ENCODE peak calls at places on chromosomes 13 and 19, in seven cellular contexts. U, G, B, Z, C, Q and L are unnamed samples.

GRCh38 chr19:40571831-40572495 is 4.7 kb upstream of the SHKBP1 start:
- DNase-seq in G (no peak), C (no peak), Q (no peak), B (no peak), Z (no peak), U (no peak), L (no peak)

GRCh38 chr13:99974939-99975561 is 3.5 kb upstream of the ZIC5 start:
- DNase-seq in G (no peak), Z (peak; percentile 18), C (no peak), Q (no peak), B (no peak), U (no peak), L (no peak)

GRCh38 chr19:23314505-23315241 is 64.5 kb upstream of the ZNF724 start:
- DNase-seq in C (no peak), U (no peak), Z (no peak), Q (no peak), G (no peak), B (no peak), L (no peak)

GRCh38 chr13:30044932-30045331 is 194.5 kb upstream of the UBL3 start:
- DNase-seq in Z (no peak), B (no peak), C (no peak), G (no peak), U (no peak), Q (no peak), L (no peak)

GRCh38 chr13:62747152-62747551 is 1331.5 kb upstream of the PCDH20 start:
- DNase-seq in Z (no peak), U (no peak), G (no peak), C (no peak), B (no peak), Q (no peak), L (no peak)

GRCh38 chr19:33250500-33250899 is 24.9 kb upstream of the SLC7A10 start:
- DNase-seq in C (no peak), B (no peak), U (no peak), G (no peak), Q (no peak), Z (no peak), L (no peak)

GRCh38 chr19:14053500-14053899 is 8.4 kb downstream of the PALM3 start:
- DNase-seq in C (no peak), U (no peak), Z (no peak), Q (no peak), G (no peak), B (no peak), L (no peak)

GRCh38 chr13:61994174-61994573 is 578.5 kb upstream of the PCDH20 start:
- DNase-seq in Z (no peak), C (no peak), G (no peak), U (no peak), B (no peak), Q (no peak), L (no peak)

GRCh38 chr19:56837492-56837891 is 3.0 kb downstream of the PEG3 start:
- DNase-seq in Z (peak; percentile 27), U (peak; percentile 71), G (peak; percentile 22), C (no peak), Q (peak; percentile 67), B (no peak), L (peak; percentile 87)

GRCh38 chr13:81872581-81872980 is 1531.7 kb upstream of the SPRY2 start:
- DNase-seq in G (no peak), U (no peak), B (no peak), Z (no peak), C (no peak), Q (no peak), L (no peak)

GRCh38 chr13:49443689-49444516 is at the start of the genes CAB39L and SETDB2:
- DNase-seq in B (peak; percentile 98), C (peak; percentile 92), Z (peak; percentile 99), U (peak; percentile 99), Q (peak; percentile 99), G (peak; percentile 99), L (peak; percentile 99)

GRCh38 chr19:10339380-10339960 is at the start of gene ICAM3:
- DNase-seq in U (no peak), C (no peak), B (peak; percentile 35), Q (no peak), Z (peak; percentile 33), G (peak; percentile 58), L (no peak)
- H3K4me3 ChIP-seq in U (no peak within 1 kb of the TSS), C (no peak within 1 kb of the TSS), B (peak within 1 kb of the TSS; percentile 82), Q (no peak within 1 kb of the TSS), Z (peak within 1 kb of the TSS; percentile 14), G (no peak within 1 kb of the TSS), L (no peak within 1 kb of the TSS)

GRCh38 chr19:12365094-12365371 is 450 bp downstream of the ZNF442 start:
- DNase-seq in U (peak; percentile 31), G (peak; percentile 20), Z (no peak), C (no peak), B (no peak), Q (peak; percentile 18), L (no peak)

GRCh38 chr19:12364391-12365093 is 941 bp downstream of the ZNF442 start:
- DNase-seq in B (no peak), Z (peak; percentile 29), U (peak; percentile 20), Q (peak; percentile 6), G (peak; percentile 15), C (no peak), L (peak; percentile 57)

GRCh38 chr19:12365372-12366162 is at the start of gene ZNF442:
- DNase-seq in U (peak; percentile 98), C (peak; percentile 69), G (peak; percentile 95), B (peak; percentile 71), Z (peak; percentile 98), Q (peak; percentile 94), L (peak; percentile 98)
- H3K27ac ChIP-seq in U (peak within 1 kb of the TSS; percentile 95), C (peak within 1 kb of the TSS; percentile 60), G (peak within 1 kb of the TSS; percentile 89), B (peak within 1 kb of the TSS; percentile 69), Z (peak within 1 kb of the TSS; percentile 48), Q (peak within 1 kb of the TSS; percentile 61), L (peak within 1 kb of the TSS; percentile 88)

DNA sequence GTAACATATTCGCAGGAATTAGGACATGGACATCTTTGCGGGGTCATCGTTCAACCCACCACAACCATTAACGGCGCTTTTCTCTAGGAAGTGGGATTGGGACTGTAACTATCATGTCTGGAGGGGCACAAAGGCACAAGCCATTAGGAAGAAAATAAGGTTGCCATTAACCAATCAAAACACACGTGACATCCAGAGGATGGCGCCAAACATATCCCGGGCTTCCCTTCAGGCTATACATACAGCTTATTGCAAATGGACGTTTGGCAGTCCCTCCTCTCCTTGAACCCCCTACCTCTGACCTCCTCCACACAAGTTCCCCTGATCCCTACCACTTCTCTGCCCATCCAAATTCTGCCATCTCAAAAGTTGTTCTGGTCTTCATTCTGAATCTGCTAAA is 26.6 kb upstream of the GSX1 start:
- DNase-seq in B (no peak), U (no peak), Q (no peak), Z (no peak), G (no peak), C (no peak), L (no peak)
- H3K4me1 ChIP-seq in B (no peaks in the 10 kb centered on the region), U (no peaks in the 10 kb centered on the region), Q (no peaks in the 10 kb centered on the region), Z (no peaks in the 10 kb centered on the region), G (no peaks in the 10 kb centered on the region), C (no peaks in the 10 kb centered on the region), L (no peaks in the 10 kb centered on the region)

GRCh38 chr19:38266981-38267597 is 2.7 kb downstream of the SPINT2 start:
- DNase-seq in Z (peak; percentile 70), U (no peak), Q (peak; percentile 42), B (no peak), G (peak; percentile 61), C (no peak), L (no peak)
- H3K4me3 ChIP-seq in Z (peak overlapping the region; percentile 74), U (no peak overlapping the region), Q (no peak overlapping the region), B (no peak overlapping the region), G (no peak overlapping the region), C (no peak overlapping the region), L (no peak overlapping the region)

DNA sequence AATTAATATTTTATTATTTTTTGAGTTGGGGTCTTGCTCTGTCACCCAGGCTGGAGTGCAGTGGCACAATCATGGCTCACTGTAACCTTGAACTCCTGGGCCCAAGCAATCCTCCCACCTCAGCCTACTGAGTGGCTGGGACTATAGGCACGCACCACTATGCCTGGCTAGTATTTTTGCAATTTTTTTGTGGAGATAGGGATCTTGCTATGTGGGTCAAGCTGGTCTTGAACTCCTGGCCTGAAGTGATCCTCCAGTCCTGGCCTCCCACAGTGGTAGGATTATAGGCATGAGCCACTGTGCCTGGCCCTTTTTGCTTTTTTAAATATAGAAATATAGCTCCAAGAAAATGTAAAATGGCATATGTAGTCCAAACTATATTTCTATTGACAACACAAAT is 200.8 kb downstream of the LHFPL6 start:
- DNase-seq in Q (no peak), C (no peak), Z (no peak), B (no peak), U (no peak), G (no peak), L (no peak)
- H3K27ac ChIP-seq in Q (no peak overlapping the region), C (no peak overlapping the region), Z (no peak overlapping the region), B (no peak overlapping the region), U (no peak overlapping the region), G (no peak overlapping the region), L (no peak overlapping the region)

GRCh38 chr13:45332831-45333219 is 8.2 kb downstream of the TPT1 start:
- DNase-seq in Q (no peak), B (no peak), C (no peak), G (no peak), Z (no peak), U (no peak), L (no peak)
- H3K4me1 ChIP-seq in Q (peaks cover 24% of the 10 kb centered on the region), B (peaks cover 75% of the 10 kb centered on the region), C (peaks cover 71% of the 10 kb centered on the region), G (peaks cover 36% of the 10 kb centered on the region), Z (peaks cover 20% of the 10 kb centered on the region), U (peaks cover 39% of the 10 kb centered on the region), L (peaks cover 11% of the 10 kb centered on the region)

GRCh38 chr19:47422417-47423163 is 3.3 kb upstream of the MEIS3 start:
- DNase-seq in G (no peak), Z (no peak), U (no peak), Q (no peak), B (no peak), C (no peak), L (no peak)
- H3K4me3 ChIP-seq in G (no peak overlapping the region), Z (no peak overlapping the region), U (no peak overlapping the region), Q (no peak overlapping the region), B (no peak overlapping the region), C (no peak overlapping the region), L (no peak overlapping the region)